ENCODE peak calls at places on chromosomes 2 and 18, in nine cellular contexts. One of them, this sample, is unnamed.

GRCh38 chr2:14535156-14535555 is 97.4 kb upstream of the LRATD1 start:
- DNase-seq in pancreas: no peak
- DNase-seq in CD8-positive, alpha-beta memory T cell: no peak
- DNase-seq in psoas muscle: no peak
- DNase-seq in cardiac muscle cell: no peak
- DNase-seq in A549: no peak
- DNase-seq in heart right ventricle: no peak
- DNase-seq in mesenchymal stem cell: no peak
- DNase-seq in effector memory CD4-positive, alpha-beta T cell: no peak
- DNase-seq in this sample: no peak

GRCh38 chr18:51643483-51643882 is 446.0 kb upstream of the MEX3C start:
- DNase-seq in pancreas: no peak
- DNase-seq in CD8-positive, alpha-beta memory T cell: no peak
- DNase-seq in psoas muscle: no peak
- DNase-seq in cardiac muscle cell: no peak
- DNase-seq in A549: no peak
- DNase-seq in heart right ventricle: no peak
- DNase-seq in mesenchymal stem cell: no peak
- DNase-seq in effector memory CD4-positive, alpha-beta T cell: no peak
- DNase-seq in this sample: no peak

GRCh38 chr2:97889156-97889555 is 106.6 kb downstream of the TMEM131 start:
- DNase-seq in pancreas: no peak
- DNase-seq in CD8-positive, alpha-beta memory T cell: no peak
- DNase-seq in psoas muscle: no peak
- DNase-seq in cardiac muscle cell: no peak
- DNase-seq in A549: no peak
- DNase-seq in heart right ventricle: no peak
- DNase-seq in mesenchymal stem cell: no peak
- DNase-seq in effector memory CD4-positive, alpha-beta T cell: no peak
- DNase-seq in this sample: no peak

GRCh38 chr18:34764451-34764850 is 54.4 kb downstream of the DTNA start:
- DNase-seq in pancreas: no peak
- DNase-seq in CD8-positive, alpha-beta memory T cell: no peak
- DNase-seq in psoas muscle: no peak
- DNase-seq in cardiac muscle cell: no peak
- DNase-seq in A549: no peak
- DNase-seq in heart right ventricle: no peak
- DNase-seq in mesenchymal stem cell: no peak
- DNase-seq in effector memory CD4-positive, alpha-beta T cell: no peak
- DNase-seq in this sample: no peak

GRCh38 chr18:76494541-76495403 is at the start of gene ZNF516:
- DNase-seq in pancreas: peak; percentile 46
- DNase-seq in CD8-positive, alpha-beta memory T cell: peak; percentile 31
- DNase-seq in psoas muscle: peak; percentile 43
- DNase-seq in cardiac muscle cell: peak; percentile 84
- DNase-seq in A549: no peak
- DNase-seq in heart right ventricle: no peak
- DNase-seq in mesenchymal stem cell: peak; percentile 64
- DNase-seq in effector memory CD4-positive, alpha-beta T cell: no peak
- DNase-seq in this sample: no peak

GRCh38 chr2:226655871-226656270 is 143.7 kb downstream of the IRS1 start:
- DNase-seq in pancreas: no peak
- DNase-seq in CD8-positive, alpha-beta memory T cell: no peak
- DNase-seq in psoas muscle: no peak
- DNase-seq in cardiac muscle cell: no peak
- DNase-seq in A549: peak; percentile 25
- DNase-seq in heart right ventricle: no peak
- DNase-seq in mesenchymal stem cell: peak; percentile 73
- DNase-seq in effector memory CD4-positive, alpha-beta T cell: no peak
- DNase-seq in this sample: no peak

GRCh38 chr2:159658887-159659437 is 42.6 kb upstream of the BAZ2B start:
- DNase-seq in pancreas: no peak
- DNase-seq in CD8-positive, alpha-beta memory T cell: no peak
- DNase-seq in psoas muscle: peak; percentile 50
- DNase-seq in cardiac muscle cell: no peak
- DNase-seq in A549: no peak
- DNase-seq in heart right ventricle: no peak
- DNase-seq in mesenchymal stem cell: no peak
- DNase-seq in effector memory CD4-positive, alpha-beta T cell: no peak
- DNase-seq in this sample: no peak

GRCh38 chr2:158497486-158497885 is 40.7 kb downstream of the PKP4 start:
- DNase-seq in pancreas: no peak
- DNase-seq in CD8-positive, alpha-beta memory T cell: no peak
- DNase-seq in psoas muscle: no peak
- DNase-seq in cardiac muscle cell: no peak
- DNase-seq in A549: peak; percentile 44
- DNase-seq in heart right ventricle: no peak
- DNase-seq in mesenchymal stem cell: no peak
- DNase-seq in effector memory CD4-positive, alpha-beta T cell: no peak
- DNase-seq in this sample: no peak

GRCh38 chr2:224885836-224886547 is 156.3 kb downstream of the DOCK10 start:
- DNase-seq in pancreas: no peak
- DNase-seq in CD8-positive, alpha-beta memory T cell: no peak
- DNase-seq in psoas muscle: no peak
- DNase-seq in cardiac muscle cell: no peak
- DNase-seq in A549: peak; percentile 23
- DNase-seq in heart right ventricle: no peak
- DNase-seq in mesenchymal stem cell: peak; percentile 79
- DNase-seq in effector memory CD4-positive, alpha-beta T cell: no peak
- DNase-seq in this sample: no peak

GRCh38 chr18:59649575-59649974 is 47.6 kb downstream of the CCBE1 start:
- DNase-seq in pancreas: no peak
- DNase-seq in CD8-positive, alpha-beta memory T cell: no peak
- DNase-seq in psoas muscle: no peak
- DNase-seq in cardiac muscle cell: no peak
- DNase-seq in A549: no peak
- DNase-seq in heart right ventricle: no peak
- DNase-seq in mesenchymal stem cell: no peak
- DNase-seq in effector memory CD4-positive, alpha-beta T cell: no peak
- DNase-seq in this sample: no peak

GRCh38 chr18:59691046-59691395 is 6.2 kb downstream of the CCBE1 start:
- DNase-seq in pancreas: no peak
- DNase-seq in CD8-positive, alpha-beta memory T cell: no peak
- DNase-seq in psoas muscle: no peak
- DNase-seq in cardiac muscle cell: no peak
- DNase-seq in A549: no peak
- DNase-seq in heart right ventricle: no peak
- DNase-seq in mesenchymal stem cell: peak; percentile 58
- DNase-seq in effector memory CD4-positive, alpha-beta T cell: no peak
- DNase-seq in this sample: no peak

GRCh38 chr2:145091011-145091744 is 571.3 kb upstream of the ZEB2 start:
- DNase-seq in pancreas: no peak
- DNase-seq in CD8-positive, alpha-beta memory T cell: no peak
- DNase-seq in psoas muscle: no peak
- DNase-seq in cardiac muscle cell: no peak
- DNase-seq in A549: no peak
- DNase-seq in heart right ventricle: no peak
- DNase-seq in mesenchymal stem cell: peak; percentile 65
- DNase-seq in effector memory CD4-positive, alpha-beta T cell: no peak
- DNase-seq in this sample: no peak

GRCh38 chr2:164837807-164838206 is 3.8 kb downstream of the COBLL1 start:
- DNase-seq in pancreas: no peak
- DNase-seq in CD8-positive, alpha-beta memory T cell: no peak
- DNase-seq in psoas muscle: no peak
- DNase-seq in cardiac muscle cell: no peak
- DNase-seq in A549: no peak
- DNase-seq in heart right ventricle: no peak
- DNase-seq in mesenchymal stem cell: no peak
- DNase-seq in effector memory CD4-positive, alpha-beta T cell: no peak
- DNase-seq in this sample: no peak
- H3K27ac ChIP-seq in pancreas: no peak overlapping the region
- H3K27ac ChIP-seq in CD8-positive, alpha-beta memory T cell: no peak overlapping the region
- H3K27ac ChIP-seq in psoas muscle: no peak overlapping the region
- H3K27ac ChIP-seq in cardiac muscle cell: no peak overlapping the region
- H3K27ac ChIP-seq in A549: no peak overlapping the region
- H3K27ac ChIP-seq in heart right ventricle: peak overlapping the region; percentile 97
- H3K27ac ChIP-seq in mesenchymal stem cell: no peak overlapping the region
- H3K27ac ChIP-seq in effector memory CD4-positive, alpha-beta T cell: no peak overlapping the region
- H3K27ac ChIP-seq in this sample: no peak overlapping the region

DNA sequence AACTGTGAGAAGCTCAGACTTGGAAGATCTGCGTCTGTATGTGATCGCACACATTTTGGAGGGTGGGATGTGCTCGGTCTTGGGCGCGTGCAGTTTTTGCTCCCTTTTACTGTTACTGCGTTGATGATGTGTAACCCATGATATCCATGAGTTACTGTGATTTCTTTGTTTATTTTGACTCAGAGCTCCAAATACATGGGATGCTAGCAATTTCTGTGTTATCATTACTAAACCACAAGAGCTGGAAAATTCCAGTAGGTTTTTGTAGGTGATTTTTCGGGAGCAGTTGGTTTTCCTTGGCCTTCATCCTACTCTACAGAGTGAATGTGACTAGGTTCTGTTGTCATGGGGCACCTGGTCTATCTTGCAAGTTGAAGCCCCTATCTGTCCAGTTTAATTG is 124.2 kb downstream of the AGAP1 start:
- DNase-seq in pancreas: no peak
- DNase-seq in CD8-positive, alpha-beta memory T cell: no peak
- DNase-seq in psoas muscle: no peak
- DNase-seq in cardiac muscle cell: no peak
- DNase-seq in A549: no peak
- DNase-seq in heart right ventricle: no peak
- DNase-seq in mesenchymal stem cell: peak; percentile 73
- DNase-seq in effector memory CD4-positive, alpha-beta T cell: no peak
- DNase-seq in this sample: no peak
- H3K27ac ChIP-seq in pancreas: no peak overlapping the region
- H3K27ac ChIP-seq in CD8-positive, alpha-beta memory T cell: no peak overlapping the region
- H3K27ac ChIP-seq in psoas muscle: no peak overlapping the region
- H3K27ac ChIP-seq in cardiac muscle cell: no peak overlapping the region
- H3K27ac ChIP-seq in A549: no peak overlapping the region
- H3K27ac ChIP-seq in heart right ventricle: peak overlapping the region; percentile 76
- H3K27ac ChIP-seq in mesenchymal stem cell: peak overlapping the region; percentile 33
- H3K27ac ChIP-seq in effector memory CD4-positive, alpha-beta T cell: no peak overlapping the region
- H3K27ac ChIP-seq in this sample: peak overlapping the region; percentile 63

GRCh38 chr2:105769504-105769903 is 24.8 kb downstream of the NCK2 start:
- DNase-seq in pancreas: no peak
- DNase-seq in CD8-positive, alpha-beta memory T cell: no peak
- DNase-seq in psoas muscle: no peak
- DNase-seq in cardiac muscle cell: no peak
- DNase-seq in A549: no peak
- DNase-seq in heart right ventricle: no peak
- DNase-seq in mesenchymal stem cell: no peak
- DNase-seq in effector memory CD4-positive, alpha-beta T cell: no peak
- DNase-seq in this sample: no peak

GRCh38 chr2:105766300-105766866 is 21.7 kb downstream of the NCK2 start:
- DNase-seq in pancreas: no peak
- DNase-seq in CD8-positive, alpha-beta memory T cell: no peak
- DNase-seq in psoas muscle: no peak
- DNase-seq in cardiac muscle cell: no peak
- DNase-seq in A549: no peak
- DNase-seq in heart right ventricle: no peak
- DNase-seq in mesenchymal stem cell: no peak
- DNase-seq in effector memory CD4-positive, alpha-beta T cell: no peak
- DNase-seq in this sample: no peak

GRCh38 chr2:105768176-105768575 is 23.5 kb downstream of the NCK2 start:
- DNase-seq in pancreas: no peak
- DNase-seq in CD8-positive, alpha-beta memory T cell: no peak
- DNase-seq in psoas muscle: no peak
- DNase-seq in cardiac muscle cell: no peak
- DNase-seq in A549: no peak
- DNase-seq in heart right ventricle: no peak
- DNase-seq in mesenchymal stem cell: no peak
- DNase-seq in effector memory CD4-positive, alpha-beta T cell: no peak
- DNase-seq in this sample: no peak

GRCh38 chr2:105770162-105770561 is 25.4 kb downstream of the NCK2 start:
- DNase-seq in pancreas: no peak
- DNase-seq in CD8-positive, alpha-beta memory T cell: no peak
- DNase-seq in psoas muscle: no peak
- DNase-seq in cardiac muscle cell: no peak
- DNase-seq in A549: no peak
- DNase-seq in heart right ventricle: no peak
- DNase-seq in mesenchymal stem cell: no peak
- DNase-seq in effector memory CD4-positive, alpha-beta T cell: no peak
- DNase-seq in this sample: no peak

DNA sequence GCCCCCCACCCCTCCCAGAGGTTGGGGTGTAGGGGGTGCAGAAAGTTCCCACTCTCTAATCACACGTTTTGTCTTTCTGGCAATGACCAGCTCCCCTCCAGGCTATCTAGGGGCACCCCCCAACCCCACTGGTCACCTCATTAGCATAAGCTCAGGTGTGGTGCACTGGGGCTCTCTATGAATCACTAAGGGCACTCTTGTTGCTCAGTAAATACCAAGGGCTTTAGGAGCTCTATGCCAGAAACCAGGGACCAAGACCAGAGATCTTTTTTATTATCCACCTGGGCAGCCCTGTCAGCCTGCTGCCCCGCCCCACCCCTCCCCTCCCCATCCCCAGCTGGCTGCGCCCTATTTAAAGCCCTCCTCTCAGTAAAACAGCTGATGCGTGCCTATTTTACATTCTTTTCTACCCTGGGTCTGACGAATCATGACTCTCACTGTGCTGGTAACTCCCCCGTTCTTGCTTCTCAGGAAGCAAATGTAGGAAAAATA is 24.3 kb downstream of the NCK2 start:
- DNase-seq in pancreas: no peak
- DNase-seq in CD8-positive, alpha-beta memory T cell: no peak
- DNase-seq in psoas muscle: no peak
- DNase-seq in cardiac muscle cell: no peak
- DNase-seq in A549: no peak
- DNase-seq in heart right ventricle: no peak
- DNase-seq in mesenchymal stem cell: peak; percentile 38
- DNase-seq in effector memory CD4-positive, alpha-beta T cell: no peak
- DNase-seq in this sample: no peak
- H3K27ac ChIP-seq in pancreas: no peak overlapping the region
- H3K27ac ChIP-seq in CD8-positive, alpha-beta memory T cell: no peak overlapping the region
- H3K27ac ChIP-seq in psoas muscle: peak overlapping the region; percentile 55
- H3K27ac ChIP-seq in cardiac muscle cell: no peak overlapping the region
- H3K27ac ChIP-seq in A549: no peak overlapping the region
- H3K27ac ChIP-seq in heart right ventricle: no peak overlapping the region
- H3K27ac ChIP-seq in mesenchymal stem cell: no peak overlapping the region
- H3K27ac ChIP-seq in effector memory CD4-positive, alpha-beta T cell: peak overlapping the region; percentile 39
- H3K27ac ChIP-seq in this sample: no peak overlapping the region

DNA sequence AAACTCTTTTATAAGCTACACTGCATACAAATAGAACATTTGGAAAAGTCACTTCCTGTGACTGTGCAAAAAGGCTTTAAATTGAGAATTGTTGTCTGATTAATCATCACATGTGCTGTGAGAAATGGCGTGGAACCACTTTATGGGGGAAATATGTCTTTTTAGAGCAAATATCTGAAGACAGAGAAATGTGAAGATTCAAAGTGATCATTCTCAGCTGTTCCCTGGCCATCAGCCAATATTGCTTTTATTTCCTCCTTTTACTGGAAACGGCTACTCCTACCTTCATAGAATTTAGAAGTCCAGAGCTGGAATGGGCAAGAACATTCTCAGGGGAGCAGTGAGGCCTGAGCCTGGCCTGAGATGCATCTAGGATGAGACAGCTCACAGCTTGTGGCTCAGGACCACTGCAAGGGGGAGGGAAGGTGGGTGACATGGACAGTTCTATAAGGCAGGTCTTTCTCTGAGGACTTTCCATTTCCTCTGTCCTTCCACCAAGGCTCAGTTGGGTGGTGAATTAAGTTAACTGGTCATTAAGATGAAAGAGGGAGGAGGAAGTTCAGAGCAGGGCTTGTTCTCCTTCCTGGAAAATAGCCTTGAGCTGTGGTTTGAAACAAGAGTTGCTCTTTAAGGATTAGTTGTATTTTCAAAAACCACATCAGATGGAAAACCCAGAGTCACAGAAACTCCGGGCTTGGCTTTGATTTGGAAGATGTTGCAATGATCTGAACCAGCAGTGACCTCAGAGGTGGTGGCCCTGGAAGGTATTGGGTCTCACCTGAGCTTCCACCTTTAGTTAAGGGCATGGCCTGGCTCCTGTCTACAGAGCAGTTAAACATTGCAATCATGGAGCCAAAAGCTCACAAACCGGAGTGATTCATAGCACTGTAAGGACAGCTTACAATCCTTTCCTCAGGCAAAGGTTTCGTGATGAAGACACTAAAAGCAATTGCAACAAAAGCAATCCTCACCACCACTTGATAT is 144.3 kb downstream of the VAPA start:
- DNase-seq in pancreas: no peak
- DNase-seq in CD8-positive, alpha-beta memory T cell: no peak
- DNase-seq in psoas muscle: no peak
- DNase-seq in cardiac muscle cell: no peak
- DNase-seq in A549: peak; percentile 2
- DNase-seq in heart right ventricle: no peak
- DNase-seq in mesenchymal stem cell: peak; percentile 81
- DNase-seq in effector memory CD4-positive, alpha-beta T cell: no peak
- DNase-seq in this sample: no peak
- H3K27ac ChIP-seq in pancreas: no peak overlapping the region
- H3K27ac ChIP-seq in CD8-positive, alpha-beta memory T cell: no peak overlapping the region
- H3K27ac ChIP-seq in psoas muscle: peak overlapping the region; percentile 10
- H3K27ac ChIP-seq in cardiac muscle cell: no peak overlapping the region
- H3K27ac ChIP-seq in A549: peak overlapping the region; percentile 45
- H3K27ac ChIP-seq in heart right ventricle: peak overlapping the region; percentile 71
- H3K27ac ChIP-seq in mesenchymal stem cell: peak overlapping the region; percentile 92
- H3K27ac ChIP-seq in effector memory CD4-positive, alpha-beta T cell: no peak overlapping the region
- H3K27ac ChIP-seq in this sample: peak overlapping the region; percentile 6

This sample was measured in caudate nucleus.